ENCODE peak calls at places on chromosome X, in five cellular contexts. One of them, this sample, is unnamed.

GRCh38 chrX:70132877-70133302 is 357 bp upstream of the IGBP1 start:
- DNase-seq in fibroblast of the conjunctiva: no peak
- DNase-seq in GM12865: no peak
- DNase-seq in NCI-H1930: no peak
- DNase-seq in T follicular helper cell: no peak
- DNase-seq in this sample: no peak

GRCh38 chrX:118495061-118495921 is at the start of gene DOCK11:
- DNase-seq in GM12865: peak; percentile 90
- DNase-seq in NCI-H1930: peak; percentile 63
- DNase-seq in fibroblast of the conjunctiva: peak; percentile 91
- DNase-seq in T follicular helper cell: peak; percentile 67
- DNase-seq in this sample: peak; percentile 87

GRCh38 chrX:149370097-149370496 is 135.0 kb downstream of the IDS start:
- DNase-seq in fibroblast of the conjunctiva: no peak
- DNase-seq in GM12865: no peak
- DNase-seq in T follicular helper cell: no peak
- DNase-seq in NCI-H1930: no peak
- DNase-seq in this sample: no peak

GRCh38 chrX:13123857-13124345 is 79.5 kb upstream of the FAM9C start:
- DNase-seq in GM12865: peak; percentile 24
- DNase-seq in T follicular helper cell: no peak
- DNase-seq in NCI-H1930: no peak
- DNase-seq in fibroblast of the conjunctiva: peak; percentile 47
- DNase-seq in this sample: peak; percentile 23

GRCh38 chrX:130118396-130118795 is 8.1 kb upstream of the ELF4 start:
- DNase-seq in fibroblast of the conjunctiva: peak; percentile 69
- DNase-seq in T follicular helper cell: no peak
- DNase-seq in NCI-H1930: no peak
- DNase-seq in GM12865: peak; percentile 43
- DNase-seq in this sample: no peak

GRCh38 chrX:73448379-73448778 is 1.5 kb downstream of the CDX4 start:
- DNase-seq in T follicular helper cell: no peak
- DNase-seq in fibroblast of the conjunctiva: no peak
- DNase-seq in NCI-H1930: no peak
- DNase-seq in GM12865: no peak
- DNase-seq in this sample: no peak

GRCh38 chrX:115344885-115345653 is 55.6 kb downstream of the LUZP4 start:
- DNase-seq in T follicular helper cell: no peak
- DNase-seq in fibroblast of the conjunctiva: peak; percentile 94
- DNase-seq in GM12865: no peak
- DNase-seq in NCI-H1930: peak; percentile 54
- DNase-seq in this sample: no peak

GRCh38 chrX:111483876-111484275 is 27.6 kb upstream of the SERTM2 start:
- DNase-seq in NCI-H1930: no peak
- DNase-seq in T follicular helper cell: no peak
- DNase-seq in fibroblast of the conjunctiva: no peak
- DNase-seq in GM12865: no peak
- DNase-seq in this sample: no peak

GRCh38 chrX:153941331-153942252 is 2.9 kb downstream of the RENBP start:
- DNase-seq in NCI-H1930: no peak
- DNase-seq in fibroblast of the conjunctiva: no peak
- DNase-seq in T follicular helper cell: no peak
- DNase-seq in GM12865: no peak
- DNase-seq in this sample: no peak

GRCh38 chrX:118823263-118824172 is at the start of gene ZCCHC12:
- DNase-seq in fibroblast of the conjunctiva: no peak
- DNase-seq in NCI-H1930: peak; percentile 74
- DNase-seq in T follicular helper cell: peak; percentile 25
- DNase-seq in GM12865: peak; percentile 7
- DNase-seq in this sample: peak; percentile 19

GRCh38 chrX:55030490-55031285 is at the start of gene ALAS2:
- DNase-seq in fibroblast of the conjunctiva: no peak
- DNase-seq in NCI-H1930: no peak
- DNase-seq in T follicular helper cell: no peak
- DNase-seq in GM12865: no peak
- DNase-seq in this sample: no peak

GRCh38 chrX:65596270-65596669 is 61.7 kb upstream of the LAS1L start:
- DNase-seq in NCI-H1930: no peak
- DNase-seq in GM12865: peak; percentile 78
- DNase-seq in T follicular helper cell: peak; percentile 49
- DNase-seq in fibroblast of the conjunctiva: peak; percentile 28
- DNase-seq in this sample: peak; percentile 62

GRCh38 chrX:130788786-130789581 is 114.0 kb downstream of the ENOX2 start:
- DNase-seq in NCI-H1930: no peak
- DNase-seq in fibroblast of the conjunctiva: no peak
- DNase-seq in GM12865: no peak
- DNase-seq in T follicular helper cell: no peak
- DNase-seq in this sample: no peak

GRCh38 chrX:22247169-22247568 is 25.5 kb upstream of the CBLL2 start:
- DNase-seq in fibroblast of the conjunctiva: no peak
- DNase-seq in GM12865: no peak
- DNase-seq in T follicular helper cell: no peak
- DNase-seq in NCI-H1930: no peak
- DNase-seq in this sample: no peak

GRCh38 chrX:42398967-42399631 is 378.9 kb downstream of the PPP1R2C start:
- DNase-seq in NCI-H1930: no peak
- DNase-seq in fibroblast of the conjunctiva: no peak
- DNase-seq in GM12865: no peak
- DNase-seq in T follicular helper cell: no peak
- DNase-seq in this sample: no peak

GRCh38 chrX:133538148-133538547 is 122.9 kb upstream of the GPC4 start:
- DNase-seq in T follicular helper cell: no peak
- DNase-seq in GM12865: no peak
- DNase-seq in NCI-H1930: no peak
- DNase-seq in fibroblast of the conjunctiva: no peak
- DNase-seq in this sample: no peak

GRCh38 chrX:108437789-108438623 is at the start of gene COL4A6:
- DNase-seq in fibroblast of the conjunctiva: no peak
- DNase-seq in T follicular helper cell: no peak
- DNase-seq in NCI-H1930: no peak
- DNase-seq in GM12865: no peak
- DNase-seq in this sample: no peak

GRCh38 chrX:152926279-152926678 is 28.4 kb downstream of the ZNF185 start:
- DNase-seq in GM12865: peak; percentile 44
- DNase-seq in T follicular helper cell: no peak
- DNase-seq in NCI-H1930: peak; percentile 4
- DNase-seq in fibroblast of the conjunctiva: peak; percentile 44
- DNase-seq in this sample: peak; percentile 50

GRCh38 chrX:134782796-134783195 is 124.5 kb upstream of the PLAC1 start:
- DNase-seq in NCI-H1930: no peak
- DNase-seq in fibroblast of the conjunctiva: peak; percentile 32
- DNase-seq in T follicular helper cell: no peak
- DNase-seq in GM12865: peak; percentile 9
- DNase-seq in this sample: no peak

GRCh38 chrX:71871367-71871766 is 39.3 kb upstream of the NHSL2 start:
- DNase-seq in T follicular helper cell: no peak
- DNase-seq in GM12865: no peak
- DNase-seq in fibroblast of the conjunctiva: no peak
- DNase-seq in NCI-H1930: no peak
- DNase-seq in this sample: no peak

GRCh38 chrX:3393581-3394111 is 47.2 kb upstream of the MXRA5 start:
- DNase-seq in T follicular helper cell: no peak
- DNase-seq in fibroblast of the conjunctiva: no peak
- DNase-seq in GM12865: no peak
- DNase-seq in NCI-H1930: no peak
- DNase-seq in this sample: no peak

GRCh38 chrX:65406532-65406931 is 128.1 kb downstream of the LAS1L start:
- DNase-seq in NCI-H1930: no peak
- DNase-seq in GM12865: peak; percentile 18
- DNase-seq in T follicular helper cell: no peak
- DNase-seq in fibroblast of the conjunctiva: no peak
- DNase-seq in this sample: peak; percentile 14

GRCh38 chrX:44101300-44101699 is 128.1 kb upstream of the NDP start:
- DNase-seq in fibroblast of the conjunctiva: no peak
- DNase-seq in T follicular helper cell: no peak
- DNase-seq in GM12865: no peak
- DNase-seq in NCI-H1930: no peak
- DNase-seq in this sample: no peak

GRCh38 chrX:150544222-150544787 is 24.1 kb upstream of the MTM1 start:
- DNase-seq in GM12865: peak; percentile 29
- DNase-seq in T follicular helper cell: no peak
- DNase-seq in NCI-H1930: no peak
- DNase-seq in fibroblast of the conjunctiva: no peak
- DNase-seq in this sample: peak; percentile 21

GRCh38 chrX:70664726-70665125 is 220.1 kb downstream of the DLG3 start:
- DNase-seq in T follicular helper cell: no peak
- DNase-seq in NCI-H1930: no peak
- DNase-seq in fibroblast of the conjunctiva: peak; percentile 3
- DNase-seq in GM12865: peak; percentile 22
- DNase-seq in this sample: peak; percentile 21

GRCh38 chrX:106035064-106035463 is 3.5 kb downstream of the SERPINA7 start:
- DNase-seq in GM12865: no peak
- DNase-seq in NCI-H1930: no peak
- DNase-seq in fibroblast of the conjunctiva: no peak
- DNase-seq in T follicular helper cell: no peak
- DNase-seq in this sample: no peak

GRCh38 chrX:135436456-135436855 is 14.7 kb downstream of the SMIM10L2A start:
- DNase-seq in NCI-H1930: no peak
- DNase-seq in T follicular helper cell: no peak
- DNase-seq in GM12865: no peak
- DNase-seq in fibroblast of the conjunctiva: no peak
- DNase-seq in this sample: no peak

GRCh38 chrX:150007356-150007755 is 69.1 kb upstream of the EOLA2 start:
- DNase-seq in T follicular helper cell: no peak
- DNase-seq in NCI-H1930: no peak
- DNase-seq in GM12865: no peak
- DNase-seq in fibroblast of the conjunctiva: no peak
- DNase-seq in this sample: no peak

GRCh38 chrX:74133156-74133796 is 170.7 kb upstream of the ZCCHC13 start:
- DNase-seq in T follicular helper cell: no peak
- DNase-seq in NCI-H1930: peak; percentile 0
- DNase-seq in GM12865: peak; percentile 43
- DNase-seq in fibroblast of the conjunctiva: peak; percentile 67
- DNase-seq in this sample: peak; percentile 34

GRCh38 chrX:21744060-21744459 is 13.9 kb downstream of the SMPX start:
- DNase-seq in GM12865: no peak
- DNase-seq in NCI-H1930: no peak
- DNase-seq in fibroblast of the conjunctiva: no peak
- DNase-seq in T follicular helper cell: no peak
- DNase-seq in this sample: no peak

GRCh38 chrX:10103023-10103422 is 53.8 kb upstream of the CLCN4 start:
- DNase-seq in fibroblast of the conjunctiva: no peak
- DNase-seq in GM12865: no peak
- DNase-seq in NCI-H1930: no peak
- DNase-seq in T follicular helper cell: no peak
- DNase-seq in this sample: no peak

GRCh38 chrX:69321006-69321655 is 155.9 kb upstream of the PJA1 start:
- DNase-seq in T follicular helper cell: no peak
- DNase-seq in GM12865: no peak
- DNase-seq in fibroblast of the conjunctiva: no peak
- DNase-seq in NCI-H1930: no peak
- DNase-seq in this sample: no peak

GRCh38 chrX:50168305-50168704 is 32.5 kb downstream of the AKAP4 start:
- DNase-seq in T follicular helper cell: no peak
- DNase-seq in NCI-H1930: no peak
- DNase-seq in GM12865: no peak
- DNase-seq in fibroblast of the conjunctiva: no peak
- DNase-seq in this sample: no peak

GRCh38 chrX:75968293-75968692 is 183.2 kb upstream of the MAGEE2 start:
- DNase-seq in fibroblast of the conjunctiva: no peak
- DNase-seq in T follicular helper cell: no peak
- DNase-seq in GM12865: no peak
- DNase-seq in NCI-H1930: no peak
- DNase-seq in this sample: no peak